ENCODE peak calls at places on chromosomes 4 and X, in five cellular contexts. J is CD8-positive, alpha-beta memory T cell; A is activated CD4-positive, alpha-beta T cell treated with anti-CD3 and anti-CD28 coated beads for 48 hours; C is activated naive CD4-positive, alpha-beta T cell treated with anti-CD3 and anti-CD28 coated beads, Interleukin-2, amount 10 ng/mL, durations not matched to agents 7 days and 5 days; W is NAMALWA. Y is an unnamed sample.

GRCh38 chrX:41870719-41871151 is 52.6 kb downstream of the CASK start:
- DNase-seq in W (no peak), J (no peak), A (no peak), C (no peak), Y (peak; percentile 41)

GRCh38 chr4:24024597-24024996 is 134.8 kb upstream of the PPARGC1A start:
- DNase-seq in A (no peak), J (no peak), W (no peak), C (no peak), Y (no peak)

GRCh38 chrX:71911731-71912050 is 1.0 kb downstream of the NHSL2 start:
- DNase-seq in C (no peak), A (no peak), W (no peak), J (no peak), Y (peak; percentile 8)

GRCh38 chrX:87571965-87572364 is 54.4 kb downstream of the KLHL4 start:
- DNase-seq in J (no peak), W (no peak), C (no peak), A (no peak), Y (no peak)

GRCh38 chr4:4457803-4458550 is 71.1 kb downstream of the NSG1 start:
- DNase-seq in W (no peak), J (no peak), A (no peak), C (no peak), Y (no peak)

GRCh38 chrX:15146515-15146914 is 123.4 kb downstream of the ASB9 start:
- DNase-seq in W (peak; percentile 24), J (no peak), C (peak; percentile 21), A (peak; percentile 45), Y (peak; percentile 11)

GRCh38 chr4:113433536-113434246 is 327.8 kb downstream of the CAMK2D start:
- DNase-seq in J (no peak), C (no peak), W (no peak), A (no peak), Y (no peak)

GRCh38 chr4:5009796-5010195 is 9.5 kb downstream of the CYTL1 start:
- DNase-seq in W (no peak), A (no peak), J (no peak), C (no peak), Y (no peak)

GRCh38 chr4:86961605-86962295 is 26.9 kb downstream of the AFF1 start:
- DNase-seq in J (no peak), W (peak; percentile 95), C (peak; percentile 21), A (no peak), Y (peak; percentile 41)

GRCh38 chrX:142084611-142085010 is 120.5 kb downstream of the MAGEC2 start:
- DNase-seq in A (no peak), W (no peak), C (no peak), J (no peak), Y (no peak)

GRCh38 chr4:186876961-186877626 is 153.4 kb upstream of the FAT1 start:
- DNase-seq in J (no peak), W (no peak), A (no peak), C (no peak), Y (no peak)

GRCh38 chrX:43644124-43644701 is 11.9 kb upstream of the MAOA start:
- DNase-seq in C (no peak), J (no peak), A (no peak), W (no peak), Y (no peak)

GRCh38 chr4:41102360-41103092 is 111.8 kb downstream of the APBB2 start:
- DNase-seq in J (no peak), W (no peak), C (no peak), A (no peak), Y (no peak)

GRCh38 chr4:103018391-103019318 is 850 bp downstream of the SLC9B1 start:
- DNase-seq in A (no peak), W (peak; percentile 24), C (no peak), J (no peak), Y (peak; percentile 30)

GRCh38 chr4:70815370-70815769 is 24.3 kb downstream of the GRSF1 start:
- DNase-seq in J (no peak), C (no peak), W (no peak), A (no peak), Y (no peak)

GRCh38 chr4:183396187-183396738 is 48.2 kb upstream of the CDKN2AIP start:
- DNase-seq in W (no peak), A (no peak), C (no peak), J (no peak), Y (no peak)

GRCh38 chr4:115687356-115687755 is 573.9 kb upstream of the NDST4 start:
- DNase-seq in W (peak; percentile 4), A (no peak), J (no peak), C (no peak), Y (no peak)

GRCh38 chr4:188032170-188032569 is 36.6 kb downstream of the ZFP42 start:
- DNase-seq in A (no peak), W (no peak), C (no peak), J (no peak), Y (no peak)

GRCh38 chr4:93888768-93889167 is 60.2 kb downstream of the ATOH1 start:
- DNase-seq in C (no peak), A (no peak), J (no peak), W (no peak), Y (no peak)